ENCODE peak calls at places on chromosomes 2 and 18, in eight cellular contexts. M is upper lobe of right lung; N is left ventricle myocardium inferior; G is lower lobe of right lung; E is right lobe of liver; V is cardiac muscle cell; T is H9; J is CD8-positive, alpha-beta T cell. D is an unnamed sample. For H3K4me1, the result is how much of the 10 kb centered on the place peaks cover.

GRCh38 chr2:211045025-211045424 is 488.6 kb downstream of the CPS1 start:
- DNase-seq in M (no peak), N (no peak), G (no peak), E (no peak), V (no peak), T (no peak), J (no peak), D (no peak)

GRCh38 chr2:127048618-127048935 is 58.4 kb downstream of the BIN1 start:
- DNase-seq in M (peak), N (no peak), G (no peak), E (no peak), V (no peak), T (peak), J (no peak), D (no peak)

GRCh38 chr2:112481528-112482228 is at the start of gene TTL:
- DNase-seq in M (peak), N (peak), G (peak), E (peak), V (peak), T (peak), J (peak), D (peak)

GRCh38 chr2:26740346-26740745 is 23.7 kb upstream of the SLC35F6 start:
- DNase-seq in M (no peak), N (no peak), G (no peak), E (no peak), V (no peak), T (no peak), J (no peak), D (no peak)

GRCh38 chr2:203002054-203002821 is 12.4 kb upstream of the NBEAL1 start:
- DNase-seq in M (no peak), N (no peak), G (no peak), E (no peak), V (no peak), T (no peak), J (no peak), D (no peak)

GRCh38 chr2:62304429-62305417 is 108.8 kb downstream of the B3GNT2 start:
- DNase-seq in M (peak), N (peak), G (peak), E (peak), V (peak), T (peak), J (peak), D (peak)

GRCh38 chr18:61334491-61334850 is 1.2 kb downstream of the CDH20 start:
- DNase-seq in M (no peak), N (no peak), G (no peak), E (no peak), V (peak), T (peak), J (no peak), D (no peak)

GRCh38 chr2:148674063-148675020 is 29.8 kb downstream of the EPC2 start:
- DNase-seq in M (no peak), N (no peak), G (no peak), E (no peak), V (no peak), T (peak), J (peak), D (peak)

GRCh38 chr2:2324565-2325101 is 6.4 kb downstream of the MYT1L start:
- DNase-seq in M (no peak), N (no peak), G (no peak), E (no peak), V (no peak), T (no peak), J (no peak), D (no peak)

GRCh38 chr18:64803471-64803870 is 654.6 kb upstream of the LINC00305 start:
- DNase-seq in M (no peak), N (no peak), G (no peak), E (no peak), V (no peak), T (no peak), J (no peak), D (no peak)

GRCh38 chr2:176080540-176081355 is 3.0 kb downstream of the EVX2 start:
- DNase-seq in M (no peak), N (no peak), G (no peak), E (no peak), V (no peak), T (peak), J (no peak), D (no peak)

GRCh38 chr2:184859187-184859586 is 260.9 kb downstream of the ZNF804A start:
- DNase-seq in M (no peak), N (no peak), G (no peak), E (no peak), V (no peak), T (no peak), J (no peak), D (no peak)

GRCh38 chr2:69986691-69987090 is 25.3 kb upstream of the ASPRV1 start:
- DNase-seq in M (no peak), N (no peak), G (no peak), E (no peak), V (no peak), T (no peak), J (no peak), D (no peak)

GRCh38 chr2:175030380-175031271 is 25.4 kb upstream of the CHN1 start:
- DNase-seq in M (no peak), N (no peak), G (no peak), E (peak), V (peak), T (peak), J (no peak), D (peak)

GRCh38 chr2:189350515-189351209 is 90.6 kb upstream of the WDR75 start:
- DNase-seq in M (no peak), N (no peak), G (no peak), E (no peak), V (peak), T (no peak), J (no peak), D (no peak)

GRCh38 chr2:167114018-167114417 is 225.7 kb downstream of the XIRP2 start:
- DNase-seq in M (no peak), N (no peak), G (no peak), E (no peak), V (no peak), T (no peak), J (no peak), D (no peak)

GRCh38 chr2:27710640-27711430 is 47.1 kb downstream of the SLC4A1AP start:
- DNase-seq in M (no peak), N (no peak), G (no peak), E (no peak), V (peak), T (no peak), J (no peak), D (no peak)

GRCh38 chr2:21317131-21317530 is 193.4 kb downstream of the TDRD15 start:
- DNase-seq in M (no peak), N (peak), G (peak), E (peak), V (peak), T (peak), J (no peak), D (peak)

GRCh38 chr2:27655155-27655951 is 8.1 kb downstream of the SUPT7L start:
- DNase-seq in M (no peak), N (no peak), G (no peak), E (no peak), V (peak), T (no peak), J (no peak), D (no peak)

GRCh38 chr2:209578394-209579006 is 154.7 kb downstream of the MAP2 start:
- DNase-seq in M (no peak), N (no peak), G (no peak), E (no peak), V (no peak), T (no peak), J (no peak), D (no peak)

GRCh38 chr2:209574515-209574914 is 150.7 kb downstream of the MAP2 start:
- DNase-seq in M (no peak), N (no peak), G (no peak), E (no peak), V (no peak), T (no peak), J (no peak), D (no peak)

GRCh38 chr2:209579236-209579749 is 155.4 kb downstream of the MAP2 start:
- DNase-seq in M (no peak), N (no peak), G (no peak), E (no peak), V (peak), T (peak), J (no peak), D (no peak)

GRCh38 chr2:209577376-209578357 is 153.8 kb downstream of the MAP2 start:
- DNase-seq in M (no peak), N (no peak), G (no peak), E (no peak), V (peak), T (no peak), J (no peak), D (no peak)
- TF ChIP-seq CTCF in M (peak), N (peak), G (peak), E (peak), V (peak), T (peak), J (no peak), D (peak)

GRCh38 chr2:239234151-239234825 is 166.5 kb downstream of the HDAC4 start:
- DNase-seq in M (no peak), N (no peak), G (no peak), E (no peak), V (no peak), T (no peak), J (no peak), D (no peak)

GRCh38 chr2:239232195-239232578 is 168.6 kb downstream of the HDAC4 start:
- DNase-seq in M (no peak), N (no peak), G (no peak), E (no peak), V (no peak), T (no peak), J (no peak), D (no peak)

GRCh38 chr2:239235311-239235710 is 165.5 kb downstream of the HDAC4 start:
- DNase-seq in M (no peak), N (no peak), G (no peak), E (no peak), V (no peak), T (no peak), J (no peak), D (no peak)

GRCh38 chr2:239234826-239235175 is 166.0 kb downstream of the HDAC4 start:
- DNase-seq in M (no peak), N (no peak), G (no peak), E (no peak), V (no peak), T (no peak), J (no peak), D (no peak)

GRCh38 chr2:239233576-239233975 is 167.2 kb downstream of the HDAC4 start:
- DNase-seq in M (no peak), N (no peak), G (no peak), E (no peak), V (no peak), T (no peak), J (no peak), D (no peak)
- H3K4me1 ChIP-seq in M (under half), N (under half), G (under half), E (under half), V (under half), T (under half), J (half or more), D (under half)

GRCh38 chr2:108786008-108786353 is 590 bp upstream of the CCDC138 start:
- DNase-seq in M (no peak), N (no peak), G (no peak), E (no peak), V (no peak), T (no peak), J (no peak), D (no peak)
- H3K27ac ChIP-seq in M (peak), N (peak), G (peak), E (peak), V (peak), T (no peak), J (peak), D (peak)

GRCh38 chr2:65663831-65664407 is 231.5 kb upstream of the SPRED2 start:
- DNase-seq in M (no peak), N (no peak), G (no peak), E (no peak), V (no peak), T (no peak), J (no peak), D (no peak)

GRCh38 chr2:65660340-65660739 is 227.9 kb upstream of the SPRED2 start:
- DNase-seq in M (no peak), N (no peak), G (no peak), E (no peak), V (no peak), T (no peak), J (no peak), D (no peak)

GRCh38 chr2:65662654-65663432 is 230.4 kb upstream of the SPRED2 start:
- DNase-seq in M (no peak), N (no peak), G (no peak), E (no peak), V (peak), T (no peak), J (no peak), D (no peak)

GRCh38 chr2:65664931-65665330 is 232.5 kb upstream of the SPRED2 start:
- DNase-seq in M (no peak), N (no peak), G (no peak), E (no peak), V (no peak), T (no peak), J (no peak), D (no peak)

GRCh38 chr2:65661980-65662653 is 229.7 kb upstream of the SPRED2 start:
- DNase-seq in M (no peak), N (no peak), G (no peak), E (no peak), V (peak), T (no peak), J (no peak), D (no peak)
- TF ChIP-seq CTCF in M (no peak), N (no peak), G (no peak), E (no peak), V (no peak), T (no peak), J (no peak), D (no peak)